ENCODE peak calls at places on chromosomes 12 and 14, in seven cellular contexts. Y, F, G, J, P, X and D are unnamed samples.

GRCh38 chr12:54159140-54159539 is 29.6 kb downstream of the SMUG1 start:
- DNase-seq in G (no peak), F (peak; percentile 32), Y (no peak), X (peak; percentile 57), P (peak; percentile 75), J (no peak), D (no peak)

GRCh38 chr12:31236998-31237637 is 88.8 kb downstream of the SINHCAF start:
- DNase-seq in X (no peak), P (no peak), Y (no peak), G (no peak), F (no peak), J (no peak), D (peak; percentile 49)

GRCh38 chr12:68040450-68041075 is 51.3 kb downstream of the IFNG-AS1 start:
- DNase-seq in X (peak; percentile 71), J (peak; percentile 47), P (peak; percentile 67), G (peak; percentile 56), Y (no peak), F (peak; percentile 82), D (no peak)

GRCh38 chr12:14770495-14771313 is 32.6 kb downstream of the WBP11 start:
- DNase-seq in F (peak; percentile 99), G (peak; percentile 94), P (peak; percentile 77), J (peak; percentile 89), X (peak; percentile 96), Y (peak; percentile 97), D (peak; percentile 94)

GRCh38 chr12:56020437-56021189 is at the start of gene IKZF4:
- DNase-seq in G (no peak), P (peak; percentile 29), X (no peak), F (peak; percentile 77), Y (no peak), J (peak; percentile 58), D (no peak)

GRCh38 chr14:67599698-67600561 is at the start of gene PIGH:
- DNase-seq in Y (peak; percentile 94), P (peak; percentile 95), G (peak; percentile 51), J (peak; percentile 92), F (peak; percentile 92), X (peak; percentile 92), D (peak; percentile 95)

GRCh38 chr12:124411291-124411878 is 116.5 kb downstream of the RFLNA start:
- DNase-seq in Y (peak; percentile 93), J (peak; percentile 86), G (no peak), F (peak; percentile 81), P (no peak), X (no peak), D (no peak)

GRCh38 chr12:84986586-84986985 is 49.5 kb downstream of the TSPAN19 start:
- DNase-seq in X (no peak), Y (no peak), G (no peak), P (no peak), F (no peak), J (no peak), D (no peak)

GRCh38 chr12:48286665-48287064 is 64.1 kb downstream of the ZNF641 start:
- DNase-seq in J (no peak), Y (no peak), P (no peak), X (no peak), F (peak; percentile 28), G (no peak), D (no peak)

GRCh38 chr14:20782280-20782890 is 1.3 kb downstream of the RNASE6 start:
- DNase-seq in J (no peak), Y (no peak), F (no peak), X (no peak), P (no peak), G (no peak), D (no peak)

GRCh38 chr12:132476038-132476414 is 13.9 kb upstream of the FBRSL1 start:
- DNase-seq in X (no peak), Y (no peak), P (no peak), F (no peak), G (no peak), J (no peak), D (no peak)

GRCh38 chr12:92055877-92056276 is 89.8 kb downstream of the BTG1 start:
- DNase-seq in J (no peak), Y (no peak), P (no peak), F (no peak), G (no peak), X (peak; percentile 62), D (no peak)

GRCh38 chr12:108146035-108146893 is 17.2 kb downstream of the WSCD2 start:
- DNase-seq in G (no peak), Y (no peak), J (no peak), P (no peak), X (no peak), F (no peak), D (no peak)

GRCh38 chr12:108150436-108150835 is 21.3 kb downstream of the WSCD2 start:
- DNase-seq in G (no peak), F (no peak), P (no peak), J (no peak), X (no peak), Y (no peak), D (no peak)

GRCh38 chr12:108151505-108152178 is 22.6 kb downstream of the WSCD2 start:
- DNase-seq in F (no peak), P (no peak), Y (no peak), X (no peak), J (no peak), G (no peak), D (no peak)

GRCh38 chr12:108147279-108147678 is 18.2 kb downstream of the WSCD2 start:
- DNase-seq in Y (no peak), X (no peak), F (no peak), G (no peak), P (no peak), J (no peak), D (no peak)

DNA sequence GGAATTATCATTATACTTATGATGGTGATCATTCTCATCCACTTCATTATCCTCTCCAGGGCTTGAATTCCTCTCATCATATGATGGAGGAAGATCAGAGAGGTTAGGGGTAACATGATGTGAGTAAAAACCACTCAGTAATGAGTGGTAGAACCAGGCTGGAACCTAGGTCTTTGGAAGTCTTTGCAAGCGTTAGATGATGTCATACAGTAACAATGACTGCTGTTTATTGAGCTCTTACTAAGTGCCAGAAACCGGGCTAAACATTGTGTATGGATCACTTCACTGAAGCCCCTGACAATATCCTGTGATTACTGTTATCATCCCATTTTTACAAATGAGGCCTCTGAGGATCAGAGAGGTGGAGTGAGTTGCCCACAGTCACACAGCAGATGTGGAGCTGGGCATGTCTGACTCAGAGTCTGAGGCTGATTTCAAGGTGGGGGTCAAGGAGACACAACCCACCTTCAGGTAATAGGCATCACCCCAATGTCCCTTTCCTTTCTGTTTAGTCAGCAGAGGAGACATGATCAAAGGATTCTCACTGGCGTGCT is 19.5 kb downstream of the WSCD2 start:
- DNase-seq in F (no peak), P (no peak), X (no peak), G (no peak), J (no peak), Y (no peak), D (no peak)
- TF ChIP-seq CTCF in F (no peak), P (no peak), X (no peak), G (no peak), J (no peak), Y (no peak), D (no peak)

GRCh38 chr14:68927089-68927488 is 52.0 kb downstream of the ACTN1 start:
- DNase-seq in G (no peak), X (no peak), F (no peak), J (no peak), Y (no peak), P (no peak), D (no peak)

GRCh38 chr14:68924392-68925158 is 54.5 kb downstream of the ACTN1 start:
- DNase-seq in P (no peak), G (no peak), X (no peak), F (no peak), Y (no peak), J (no peak), D (no peak)

GRCh38 chr14:68925373-68925772 is 53.7 kb downstream of the ACTN1 start:
- DNase-seq in G (no peak), F (no peak), X (no peak), Y (no peak), J (no peak), P (no peak), D (no peak)

GRCh38 chr14:68927956-68928675 is 51.0 kb downstream of the ACTN1 start:
- DNase-seq in Y (no peak), G (no peak), F (no peak), J (no peak), X (no peak), P (no peak), D (no peak)

DNA sequence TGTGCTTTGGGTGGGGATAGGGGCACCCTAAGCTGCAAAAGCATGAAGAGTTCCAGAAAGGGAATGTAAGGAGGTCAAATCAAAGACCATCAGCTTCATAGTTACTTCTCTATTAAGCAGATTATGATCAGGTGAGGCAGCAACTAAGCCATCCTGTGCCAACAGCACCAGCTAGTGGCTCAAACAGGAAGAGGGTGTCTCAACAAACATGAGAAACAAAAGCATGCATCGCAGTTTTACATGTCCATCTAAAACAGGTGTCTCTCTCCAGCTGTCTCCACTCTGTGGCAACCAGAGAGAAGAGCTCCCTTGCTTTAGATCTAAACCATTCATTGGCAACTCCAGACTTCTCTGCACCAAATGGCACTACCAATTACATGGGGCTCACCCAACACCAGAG is 52.9 kb downstream of the ACTN1 start:
- DNase-seq in J (no peak), Y (no peak), G (no peak), X (no peak), P (no peak), F (no peak), D (no peak)
- TF ChIP-seq CTCF in J (no peak), Y (no peak), G (peak; percentile 53), X (no peak), P (no peak), F (no peak), D (peak; percentile 41)

DNA sequence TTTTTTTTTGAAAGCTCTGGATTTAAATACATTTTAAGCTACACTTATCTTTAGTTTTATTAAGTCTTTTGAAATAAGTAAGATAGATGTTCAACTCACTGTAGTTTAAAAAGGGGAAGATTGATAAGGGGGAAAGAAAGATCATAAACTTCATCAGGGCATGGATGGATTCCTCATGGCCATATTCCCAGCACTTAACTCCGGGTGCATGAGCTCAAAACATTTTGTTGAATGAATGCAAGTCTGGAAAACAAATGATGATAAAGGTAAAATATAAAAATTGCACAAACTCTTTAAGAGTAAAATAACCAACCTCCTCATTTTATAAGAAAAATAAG is 4.3 kb upstream of the IGF1 start:
- DNase-seq in G (no peak), J (no peak), X (no peak), F (no peak), P (no peak), Y (no peak), D (no peak)
- TF ChIP-seq CTCF in G (no peak), J (no peak), X (no peak), F (no peak), P (no peak), Y (no peak), D (no peak)

DNA sequence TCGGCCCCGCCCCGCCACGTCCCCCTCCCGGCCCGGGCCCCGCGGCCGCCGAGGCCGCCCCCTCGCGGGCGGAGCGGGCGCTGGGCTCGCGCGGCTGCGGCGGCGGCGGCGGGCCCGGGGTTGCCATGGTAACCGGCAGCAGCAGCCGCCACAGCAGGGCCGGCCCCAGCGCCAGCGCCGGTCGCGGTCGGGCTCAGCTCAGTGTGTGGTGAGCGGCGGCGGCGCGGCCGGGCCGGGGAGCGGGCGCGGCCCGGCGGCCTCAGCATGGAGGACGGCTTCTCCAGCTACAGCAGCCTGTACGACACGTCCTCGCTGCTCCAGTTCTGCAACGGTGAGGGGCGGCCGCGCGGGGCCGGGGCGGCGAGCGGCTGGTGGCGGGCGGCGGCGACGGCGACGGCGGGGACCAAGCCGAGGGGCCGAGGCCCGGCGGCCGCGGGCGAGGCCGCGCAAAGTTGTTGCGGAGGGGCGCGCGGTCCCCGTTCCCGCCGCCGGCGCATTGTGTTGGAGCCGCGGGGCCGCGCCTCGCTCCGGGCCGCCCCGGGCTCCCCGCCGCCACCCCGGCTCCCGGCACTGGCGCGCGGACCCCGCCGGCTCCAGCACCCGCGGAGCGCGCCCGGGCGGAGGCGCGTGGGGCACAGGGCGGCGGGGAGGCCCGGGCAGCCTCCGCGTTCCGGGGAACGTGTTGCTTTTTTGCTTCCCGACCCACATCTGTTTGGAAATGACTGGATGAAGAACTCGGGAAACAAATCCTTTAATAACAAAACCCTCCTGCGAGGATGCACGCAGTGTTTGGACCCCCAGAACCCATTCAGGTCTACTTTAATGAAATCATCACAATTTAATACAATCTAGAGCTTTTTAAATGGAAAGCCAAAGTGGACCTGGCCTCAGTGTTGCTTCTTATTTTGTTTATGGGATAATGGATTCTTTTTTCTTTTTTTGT is at the start of gene EML1:
- DNase-seq in J (peak; percentile 87), F (peak; percentile 88), P (peak; percentile 94), Y (peak; percentile 84), G (no peak), X (peak; percentile 83), D (peak; percentile 97)
- TF ChIP-seq CTCF in J (peak; percentile 28), F (no peak), P (peak; percentile 47), Y (no peak), G (no peak), X (no peak), D (peak; percentile 15)